ENCODE peak calls at places on chromosomes 5 and 9, in eight cellular contexts. B is fibroblast of lung; W is tibial artery; P is Peyer's patch; O is endodermal cell; J is effector memory CD4-positive, alpha-beta T cell; T is left ventricle myocardium inferior; F is ascending aorta. Y is an unnamed sample. For H3K4me1 and H3K9me3, the result is how much of the 10 kb centered on the place peaks cover.

GRCh38 chr9:99231708-99232107 is 9.6 kb downstream of the SEC61B start:
- DNase-seq in B (peak), W (no peak), P (peak), O (peak), J (no peak), T (no peak), F (no peak), Y (peak)

GRCh38 chr9:18555105-18555883 is 81.3 kb downstream of the ADAMTSL1 start:
- DNase-seq in B (no peak), W (no peak), P (no peak), O (no peak), J (no peak), T (no peak), F (no peak), Y (no peak)

GRCh38 chr5:113195726-113196125 is 219.1 kb downstream of the DCP2 start:
- DNase-seq in B (no peak), W (no peak), P (no peak), O (peak), J (no peak), T (no peak), F (no peak), Y (no peak)

GRCh38 chr5:149996186-149996890 is 4.1 kb downstream of the TIGD6 start:
- DNase-seq in B (no peak), W (no peak), P (no peak), O (no peak), J (no peak), T (no peak), F (no peak), Y (no peak)

GRCh38 chr9:97556721-97557605 is 55.5 kb downstream of the TMOD1 start:
- DNase-seq in B (no peak), W (peak), P (no peak), O (no peak), J (no peak), T (peak), F (peak), Y (peak)

GRCh38 chr5:119315516-119315949 is 40.3 kb upstream of the TNFAIP8 start:
- DNase-seq in B (peak), W (no peak), P (peak), O (peak), J (no peak), T (no peak), F (no peak), Y (no peak)

GRCh38 chr5:55897905-55898304 is 46.7 kb downstream of the IL31RA start:
- DNase-seq in B (peak), W (peak), P (no peak), O (no peak), J (no peak), T (peak), F (peak), Y (peak)

GRCh38 chr5:172107606-172108005 is 80.4 kb downstream of the STK10 start:
- DNase-seq in B (peak), W (no peak), P (no peak), O (no peak), J (no peak), T (no peak), F (no peak), Y (no peak)

GRCh38 chr5:148372883-148373282 is 10.9 kb upstream of the FBXO38 start:
- DNase-seq in B (no peak), W (no peak), P (no peak), O (no peak), J (no peak), T (no peak), F (no peak), Y (no peak)

GRCh38 chr5:172451771-172452197 is 2.5 kb downstream of the SH3PXD2B start:
- DNase-seq in B (peak), W (peak), P (no peak), O (peak), J (no peak), T (no peak), F (peak), Y (peak)

GRCh38 chr5:57940879-57941278 is 458.3 kb upstream of the ACTBL2 start:
- DNase-seq in B (no peak), W (no peak), P (no peak), O (no peak), J (no peak), T (no peak), F (no peak), Y (no peak)

GRCh38 chr9:91196103-91196761 is 165.5 kb downstream of the AUH start:
- DNase-seq in B (no peak), W (no peak), P (no peak), O (no peak), J (no peak), T (no peak), F (no peak), Y (no peak)

GRCh38 chr9:114905160-114905940 is 25.0 kb downstream of the TNFSF8 start:
- DNase-seq in B (no peak), W (no peak), P (no peak), O (no peak), J (no peak), T (no peak), F (no peak), Y (no peak)

GRCh38 chr5:33701251-33701650 is 190.5 kb downstream of the ADAMTS12 start:
- DNase-seq in B (no peak), W (no peak), P (no peak), O (no peak), J (no peak), T (no peak), F (no peak), Y (no peak)

GRCh38 chr9:98057095-98057799 is 715 bp downstream of the NANS start:
- DNase-seq in B (peak), W (peak), P (peak), O (no peak), J (no peak), T (no peak), F (no peak), Y (no peak)

GRCh38 chr9:25891534-25891933 is 213.3 kb upstream of the TUSC1 start:
- DNase-seq in B (no peak), W (no peak), P (no peak), O (no peak), J (no peak), T (no peak), F (no peak), Y (no peak)

GRCh38 chr9:36956908-36957307 is 77.2 kb downstream of the PAX5 start:
- DNase-seq in B (no peak), W (no peak), P (no peak), O (peak), J (no peak), T (no peak), F (peak), Y (no peak)

GRCh38 chr9:97848582-97849237 is 4.3 kb upstream of the FOXE1 start:
- DNase-seq in B (no peak), W (peak), P (no peak), O (peak), J (no peak), T (no peak), F (no peak), Y (peak)

GRCh38 chr5:176902911-176903664 is 3.9 kb upstream of the HK3 start:
- DNase-seq in B (no peak), W (no peak), P (no peak), O (no peak), J (no peak), T (no peak), F (peak), Y (no peak)

GRCh38 chr9:69397384-69398214 is 72.6 kb downstream of the ENTREP1 start:
- DNase-seq in B (no peak), W (no peak), P (no peak), O (no peak), J (no peak), T (no peak), F (no peak), Y (no peak)

GRCh38 chr5:122292357-122292756 is 19.7 kb upstream of the SNCAIP start:
- DNase-seq in B (peak), W (no peak), P (no peak), O (no peak), J (no peak), T (no peak), F (no peak), Y (no peak)

GRCh38 chr5:37921452-37921851 is 81.6 kb upstream of the GDNF start:
- DNase-seq in B (no peak), W (no peak), P (no peak), O (no peak), J (no peak), T (no peak), F (no peak), Y (no peak)

GRCh38 chr9:33731142-33731541 is 64.2 kb upstream of the PRSS3 start:
- DNase-seq in B (no peak), W (no peak), P (no peak), O (no peak), J (no peak), T (no peak), F (no peak), Y (no peak)

GRCh38 chr9:17793713-17794622 is 215.1 kb downstream of the SH3GL2 start:
- DNase-seq in B (no peak), W (no peak), P (no peak), O (peak), J (no peak), T (no peak), F (no peak), Y (no peak)

GRCh38 chr9:70043689-70044449 is at the start of gene MAMDC2:
- DNase-seq in B (peak), W (peak), P (no peak), O (peak), J (no peak), T (peak), F (peak), Y (peak)

GRCh38 chr5:105885266-105885665 is 1785.5 kb downstream of the EFNA5 start:
- DNase-seq in B (no peak), W (no peak), P (no peak), O (no peak), J (no peak), T (no peak), F (no peak), Y (no peak)

GRCh38 chr9:108634669-108635462 is 220.9 kb downstream of the ACTL7B start:
- DNase-seq in B (no peak), W (no peak), P (no peak), O (no peak), J (no peak), T (no peak), F (no peak), Y (no peak)

GRCh38 chr5:123033157-123033671 is 3.3 kb downstream of the PPIC start:
- DNase-seq in B (no peak), W (no peak), P (no peak), O (no peak), J (no peak), T (no peak), F (no peak), Y (no peak)

GRCh38 chr5:116382025-116382873 is 192.4 kb downstream of the SEMA6A start:
- DNase-seq in B (no peak), W (no peak), P (no peak), O (no peak), J (no peak), T (no peak), F (no peak), Y (no peak)

GRCh38 chr5:130712324-130712723 is 452.7 kb downstream of the HINT1 start:
- DNase-seq in B (no peak), W (no peak), P (no peak), O (no peak), J (no peak), T (no peak), F (no peak), Y (no peak)

GRCh38 chr5:149694007-149694406 is 36.1 kb upstream of the PPARGC1B start:
- DNase-seq in B (no peak), W (no peak), P (no peak), O (no peak), J (no peak), T (peak), F (no peak), Y (peak)

DNA sequence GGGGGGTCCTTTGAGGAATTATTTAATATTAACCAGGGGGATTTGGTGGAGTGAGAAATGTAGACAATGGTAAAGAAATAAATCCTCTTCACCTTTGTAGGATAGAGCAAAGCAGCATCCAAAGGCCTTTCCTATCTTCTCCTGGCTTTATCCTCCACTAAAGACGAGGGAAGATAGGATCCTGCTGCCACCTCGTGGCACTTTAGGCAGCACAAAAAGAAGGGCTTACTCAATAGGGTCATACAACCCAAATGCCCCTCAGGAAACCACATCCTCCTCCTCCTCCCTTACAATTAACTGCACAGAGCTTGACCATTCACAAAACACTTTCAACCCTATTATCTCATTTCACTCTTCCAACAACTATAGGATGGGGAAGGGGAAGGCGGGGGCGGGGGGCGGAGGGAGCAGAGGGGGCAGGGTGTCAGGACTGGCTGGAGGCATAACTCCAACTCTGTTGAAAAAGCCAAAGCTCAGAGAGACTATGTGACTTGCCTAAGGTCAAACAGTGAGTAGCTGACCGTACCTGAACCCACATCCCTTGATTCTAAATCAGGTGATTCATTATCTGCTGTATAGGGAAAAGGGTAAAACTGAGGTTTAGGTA is 45.4 kb upstream of the MYOT start:
- DNase-seq in B (peak), W (no peak), P (no peak), O (peak), J (no peak), T (no peak), F (no peak), Y (peak)
- H3K4me1 ChIP-seq in B (under half), W (under half), P (under half), O (under half), J (under half), T (under half), F (under half), Y (under half)

GRCh38 chr5:143525176-143525575 is 121.7 kb upstream of the NR3C1 start:
- DNase-seq in B (no peak), W (no peak), P (no peak), O (no peak), J (no peak), T (no peak), F (no peak), Y (no peak)
- H3K4me3 ChIP-seq in B (no peak), W (no peak), P (no peak), O (no peak), J (no peak), T (no peak), F (no peak), Y (no peak)

GRCh38 chr5:91591076-91591475 is 208.0 kb upstream of the ARRDC3 start:
- DNase-seq in B (no peak), W (no peak), P (no peak), O (no peak), J (no peak), T (no peak), F (no peak), Y (no peak)
- H3K9me3 ChIP-seq in B (under half), W (under half), P (under half), O (half or more), J (under half), T (half or more), F (under half), Y (under half)

GRCh38 chr9:113505963-113506624 is 42.6 kb downstream of the RGS3 start:
- DNase-seq in B (no peak), W (no peak), P (no peak), O (no peak), J (no peak), T (no peak), F (no peak), Y (no peak)
- H3K4me1 ChIP-seq in B (under half), W (under half), P (under half), O (under half), J (under half), T (half or more), F (under half), Y (under half)

DNA sequence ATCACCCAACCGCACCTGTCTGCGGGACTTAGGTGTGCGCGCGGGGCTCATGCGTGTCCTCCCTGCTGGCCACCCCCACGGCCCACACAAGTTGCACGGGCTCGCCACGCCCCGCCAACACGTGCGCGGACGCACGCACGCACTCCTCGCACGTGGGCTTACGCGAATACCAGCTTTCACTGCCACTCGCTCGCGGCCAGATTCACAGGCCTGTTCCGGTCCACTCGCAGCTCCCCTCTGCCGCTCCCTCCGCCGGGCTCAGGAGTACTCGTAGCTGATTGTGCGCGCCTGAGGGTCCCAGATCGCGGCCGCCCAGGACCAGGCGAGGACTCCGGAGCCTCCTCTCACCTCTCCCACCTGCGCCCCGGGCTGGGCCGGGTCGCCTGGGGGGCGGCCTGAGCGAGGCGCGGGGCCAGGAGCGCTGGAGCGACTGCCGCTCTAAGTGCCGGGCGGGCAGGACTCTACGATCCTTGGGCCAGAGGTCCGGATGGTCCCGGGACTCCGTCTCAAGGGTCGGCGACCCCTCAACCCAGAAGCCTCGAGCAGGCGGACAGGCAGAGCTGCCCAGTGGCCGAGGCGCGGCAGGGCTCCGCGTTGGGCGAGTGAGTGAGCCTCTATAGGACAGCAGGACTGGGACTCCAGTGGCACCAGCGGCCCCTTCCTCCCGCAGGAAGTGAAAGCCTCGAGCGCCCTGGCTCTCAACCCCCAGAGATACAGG is 3.4 kb downstream of the PCDHGC5 start:
- DNase-seq in B (no peak), W (no peak), P (no peak), O (peak), J (no peak), T (no peak), F (no peak), Y (peak)
- H3K4me3 ChIP-seq in B (no peak), W (no peak), P (peak), O (no peak), J (peak), T (peak), F (peak), Y (no peak)

GRCh38 chr5:127418378-127418777 is 99.1 kb upstream of the PRRC1 start:
- DNase-seq in B (no peak), W (no peak), P (no peak), O (no peak), J (no peak), T (no peak), F (no peak), Y (no peak)

GRCh38 chr5:127416896-127417295 is 100.5 kb upstream of the PRRC1 start:
- DNase-seq in B (no peak), W (no peak), P (no peak), O (no peak), J (no peak), T (no peak), F (no peak), Y (no peak)

GRCh38 chr5:127419007-127419406 is 98.4 kb upstream of the PRRC1 start:
- DNase-seq in B (no peak), W (no peak), P (no peak), O (no peak), J (no peak), T (no peak), F (no peak), Y (no peak)

GRCh38 chr5:127419858-127420257 is 97.6 kb upstream of the PRRC1 start:
- DNase-seq in B (no peak), W (no peak), P (no peak), O (no peak), J (no peak), T (no peak), F (no peak), Y (no peak)

DNA sequence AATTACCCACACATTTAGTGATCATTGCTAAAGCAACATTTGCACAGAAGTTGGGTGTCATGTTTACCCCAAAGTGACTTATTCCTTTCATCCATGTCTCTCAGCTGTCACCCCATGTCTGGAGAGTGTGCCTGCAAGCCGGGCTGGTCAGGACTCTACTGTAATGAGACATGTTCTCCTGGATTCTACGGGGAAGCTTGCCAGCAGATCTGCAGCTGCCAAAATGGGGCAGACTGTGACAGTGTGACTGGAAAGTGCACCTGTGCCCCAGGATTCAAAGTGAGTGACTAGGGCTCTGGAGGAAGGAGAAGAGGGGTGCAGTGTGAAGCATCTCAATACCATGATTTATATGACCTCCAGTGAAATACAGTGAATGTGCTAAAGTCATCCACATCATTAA is 99.9 kb upstream of the PRRC1 start:
- DNase-seq in B (no peak), W (no peak), P (no peak), O (no peak), J (no peak), T (no peak), F (no peak), Y (no peak)
- H3K9me3 ChIP-seq in B (under half), W (under half), P (under half), O (under half), J (under half), T (under half), F (under half), Y (under half)

GRCh38 chr9:125761685-125762084 is 14.5 kb downstream of the PBX3 start:
- DNase-seq in B (no peak), W (no peak), P (no peak), O (no peak), J (no peak), T (no peak), F (no peak), Y (no peak)

GRCh38 chr9:125766468-125767221 is 19.5 kb downstream of the PBX3 start:
- DNase-seq in B (no peak), W (no peak), P (no peak), O (no peak), J (no peak), T (no peak), F (no peak), Y (no peak)

GRCh38 chr9:125760537-125760936 is 13.4 kb downstream of the PBX3 start:
- DNase-seq in B (no peak), W (no peak), P (no peak), O (no peak), J (no peak), T (no peak), F (no peak), Y (no peak)

GRCh38 chr9:125764198-125764597 is 17.0 kb downstream of the PBX3 start:
- DNase-seq in B (no peak), W (no peak), P (no peak), O (no peak), J (no peak), T (no peak), F (no peak), Y (no peak)

GRCh38 chr9:125763373-125763772 is 16.2 kb downstream of the PBX3 start:
- DNase-seq in B (peak), W (no peak), P (no peak), O (no peak), J (no peak), T (no peak), F (no peak), Y (no peak)
- H3K4me1 ChIP-seq in B (under half), W (under half), P (under half), O (under half), J (under half), T (half or more), F (under half), Y (under half)